ENCODE peak calls at places on chromosomes 7 and 10, in five cellular contexts. One of them, this sample, is unnamed.

GRCh38 chr7:95915731-95916130 is 143.4 kb downstream of the DYNC1I1 start:
- DNase-seq in cardiac muscle cell: no peak
- DNase-seq in adrenal gland: no peak
- DNase-seq in osteoblast: no peak
- DNase-seq in OCI-LY7: no peak
- DNase-seq in this sample: no peak

GRCh38 chr10:69217119-69217754 is 2.9 kb upstream of the HKDC1 start:
- DNase-seq in cardiac muscle cell: peak
- DNase-seq in adrenal gland: no peak
- DNase-seq in osteoblast: peak
- DNase-seq in OCI-LY7: no peak
- DNase-seq in this sample: no peak

GRCh38 chr10:52517017-52517416 is 202.9 kb downstream of the DKK1 start:
- DNase-seq in cardiac muscle cell: no peak
- DNase-seq in adrenal gland: no peak
- DNase-seq in osteoblast: no peak
- DNase-seq in OCI-LY7: no peak
- DNase-seq in this sample: no peak

GRCh38 chr10:116186273-116186672 is 86.7 kb downstream of the GFRA1 start:
- DNase-seq in cardiac muscle cell: no peak
- DNase-seq in adrenal gland: no peak
- DNase-seq in osteoblast: no peak
- DNase-seq in OCI-LY7: no peak
- DNase-seq in this sample: no peak

GRCh38 chr10:2130906-2131305 is 393.6 kb upstream of the ADARB2 start:
- DNase-seq in cardiac muscle cell: no peak
- DNase-seq in adrenal gland: no peak
- DNase-seq in osteoblast: no peak
- DNase-seq in OCI-LY7: no peak
- DNase-seq in this sample: no peak

GRCh38 chr10:17644485-17644964 is 574 bp downstream of the STAM start:
- DNase-seq in cardiac muscle cell: peak
- DNase-seq in adrenal gland: no peak
- DNase-seq in osteoblast: peak
- DNase-seq in OCI-LY7: no peak
- DNase-seq in this sample: no peak

GRCh38 chr7:110790992-110791391 is 299.9 kb upstream of the LRRN3 start:
- DNase-seq in cardiac muscle cell: no peak
- DNase-seq in adrenal gland: no peak
- DNase-seq in osteoblast: no peak
- DNase-seq in OCI-LY7: no peak
- DNase-seq in this sample: no peak

GRCh38 chr10:110802551-110803238 is 69.0 kb upstream of the PDCD4 start:
- DNase-seq in cardiac muscle cell: peak
- DNase-seq in adrenal gland: peak
- DNase-seq in osteoblast: no peak
- DNase-seq in OCI-LY7: peak
- DNase-seq in this sample: peak

GRCh38 chr7:157527235-157527634 is 190.4 kb downstream of the DNAJB6 start:
- DNase-seq in cardiac muscle cell: no peak
- DNase-seq in adrenal gland: no peak
- DNase-seq in osteoblast: peak
- DNase-seq in OCI-LY7: no peak
- DNase-seq in this sample: no peak

DNA sequence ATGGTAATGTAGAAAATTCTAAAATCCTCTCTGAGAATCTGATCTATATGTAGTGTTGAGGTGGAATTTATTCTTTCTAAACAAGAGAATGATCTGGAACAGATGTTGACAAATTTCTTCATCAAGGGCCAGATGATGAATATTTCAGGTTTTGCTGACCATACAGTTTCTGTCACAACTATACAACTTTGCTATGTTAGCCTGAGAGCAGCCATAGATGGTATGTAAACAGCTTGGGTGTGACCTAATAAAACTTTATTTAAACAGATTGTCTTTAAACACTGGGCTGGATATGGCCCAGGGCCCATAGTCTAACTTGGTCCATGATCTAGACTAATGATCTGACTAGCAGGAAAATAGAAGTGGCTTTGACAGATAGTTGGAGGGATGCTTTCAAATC is 213.6 kb upstream of the CELF2 start:
- DNase-seq in cardiac muscle cell: no peak
- DNase-seq in adrenal gland: no peak
- DNase-seq in osteoblast: no peak
- DNase-seq in OCI-LY7: no peak
- DNase-seq in this sample: no peak
- H3K27ac ChIP-seq in cardiac muscle cell: no peak
- H3K27ac ChIP-seq in adrenal gland: no peak
- H3K27ac ChIP-seq in osteoblast: no peak
- H3K27ac ChIP-seq in OCI-LY7: no peak
- H3K27ac ChIP-seq in this sample: no peak

GRCh38 chr10:102588875-102589274 is 55.4 kb upstream of the TRIM8 start:
- DNase-seq in cardiac muscle cell: no peak
- DNase-seq in adrenal gland: no peak
- DNase-seq in osteoblast: no peak
- DNase-seq in OCI-LY7: no peak
- DNase-seq in this sample: no peak
- H3K27ac ChIP-seq in cardiac muscle cell: no peak
- H3K27ac ChIP-seq in adrenal gland: no peak
- H3K27ac ChIP-seq in osteoblast: no peak
- H3K27ac ChIP-seq in OCI-LY7: no peak
- H3K27ac ChIP-seq in this sample: no peak

DNA sequence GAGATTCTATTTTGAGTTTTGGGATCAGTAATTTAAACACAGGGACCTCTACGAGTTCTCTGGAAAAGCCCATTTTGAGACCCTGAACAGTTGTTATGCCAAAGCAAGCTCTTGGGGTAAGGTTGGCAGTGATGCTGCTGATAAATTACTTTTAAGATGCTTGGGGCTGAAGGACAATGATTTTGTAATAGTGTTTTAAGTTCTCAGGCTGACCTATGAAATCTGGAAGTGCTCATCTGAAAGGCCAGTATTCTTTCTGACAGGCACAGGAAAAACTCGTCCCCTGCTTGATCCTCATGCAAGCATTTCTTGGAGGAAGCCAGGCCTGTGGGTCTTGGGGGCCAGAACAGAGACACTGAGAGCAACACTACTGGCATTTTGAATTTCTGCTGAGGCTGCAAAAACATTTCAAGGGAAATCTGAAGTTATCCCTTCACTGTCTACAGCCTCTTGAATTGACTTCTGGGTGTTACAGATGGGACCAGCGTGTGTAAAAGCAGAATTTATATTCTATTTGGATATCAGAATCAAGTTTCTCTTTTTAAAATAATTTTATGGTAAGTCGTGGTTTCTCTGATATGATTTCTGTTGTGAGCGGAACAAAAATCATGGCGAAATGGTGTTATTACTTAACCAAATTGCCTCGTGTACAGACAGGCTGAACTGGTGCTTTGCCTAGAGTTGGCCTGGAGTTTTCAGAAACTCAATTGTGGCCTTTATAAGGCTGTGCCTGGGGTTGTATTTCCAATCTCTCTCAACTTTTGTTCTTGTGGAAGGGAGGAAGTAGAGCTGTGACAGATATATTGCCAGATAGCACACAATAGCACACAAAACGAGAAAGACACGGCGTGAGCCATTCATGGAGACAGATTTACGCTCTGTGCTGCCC is 79.9 kb downstream of the AUTS2 start:
- DNase-seq in cardiac muscle cell: no peak
- DNase-seq in adrenal gland: no peak
- DNase-seq in osteoblast: no peak
- DNase-seq in OCI-LY7: no peak
- DNase-seq in this sample: no peak
- H3K27ac ChIP-seq in cardiac muscle cell: no peak
- H3K27ac ChIP-seq in adrenal gland: no peak
- H3K27ac ChIP-seq in osteoblast: no peak
- H3K27ac ChIP-seq in OCI-LY7: no peak
- H3K27ac ChIP-seq in this sample: no peak

DNA sequence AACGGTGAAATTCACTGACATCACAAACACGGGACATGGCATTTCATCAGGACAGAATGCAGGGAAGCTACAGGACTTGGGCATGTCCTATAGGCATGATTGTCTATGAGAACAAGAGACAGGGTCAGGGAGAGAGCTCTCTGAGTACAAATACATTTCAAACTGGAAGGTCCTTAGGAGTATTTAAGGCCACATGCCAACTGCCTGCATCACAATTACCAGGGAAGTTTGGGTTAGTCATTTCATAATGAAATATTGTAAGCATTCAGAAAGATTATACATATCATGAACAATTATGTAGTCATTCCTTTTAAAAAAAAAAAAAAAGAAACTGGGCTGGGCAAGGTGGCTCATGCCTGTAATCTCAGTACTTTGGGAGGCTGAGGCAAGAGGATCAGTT is 71.3 kb downstream of the CREB3L2 start:
- DNase-seq in cardiac muscle cell: peak
- DNase-seq in adrenal gland: peak
- DNase-seq in osteoblast: peak
- DNase-seq in OCI-LY7: no peak
- DNase-seq in this sample: no peak
- H3K27ac ChIP-seq in cardiac muscle cell: no peak
- H3K27ac ChIP-seq in adrenal gland: peak
- H3K27ac ChIP-seq in osteoblast: peak
- H3K27ac ChIP-seq in OCI-LY7: no peak
- H3K27ac ChIP-seq in this sample: no peak

GRCh38 chr7:85010306-85010705 is 176.6 kb downstream of the SEMA3D start:
- DNase-seq in cardiac muscle cell: no peak
- DNase-seq in adrenal gland: no peak
- DNase-seq in osteoblast: no peak
- DNase-seq in OCI-LY7: no peak
- DNase-seq in this sample: no peak
- H3K27ac ChIP-seq in cardiac muscle cell: no peak
- H3K27ac ChIP-seq in adrenal gland: no peak
- H3K27ac ChIP-seq in osteoblast: no peak
- H3K27ac ChIP-seq in OCI-LY7: no peak
- H3K27ac ChIP-seq in this sample: no peak

DNA sequence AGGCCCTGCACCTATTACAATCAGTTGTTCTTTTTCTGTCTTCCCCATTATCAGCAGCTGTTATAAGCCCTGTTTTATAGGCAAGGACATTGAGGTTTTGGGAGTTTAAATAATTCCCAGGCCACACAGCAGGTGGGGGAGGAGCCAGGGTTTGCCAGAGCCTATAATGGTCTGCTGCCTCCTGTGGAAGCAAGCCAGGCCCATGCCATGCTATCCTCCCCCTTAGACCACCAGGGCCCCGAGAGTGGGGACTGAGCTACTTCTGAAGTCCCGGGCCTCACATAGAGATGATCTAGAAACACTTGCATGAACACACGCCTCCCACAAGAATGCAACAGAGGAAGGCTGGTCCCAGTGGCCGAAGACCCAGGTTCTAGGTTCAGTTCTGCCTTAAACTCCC is 141.7 kb downstream of the SH3PXD2A start:
- DNase-seq in cardiac muscle cell: no peak
- DNase-seq in adrenal gland: no peak
- DNase-seq in osteoblast: peak
- DNase-seq in OCI-LY7: no peak
- DNase-seq in this sample: no peak
- H3K27ac ChIP-seq in cardiac muscle cell: peak
- H3K27ac ChIP-seq in adrenal gland: no peak
- H3K27ac ChIP-seq in osteoblast: no peak
- H3K27ac ChIP-seq in OCI-LY7: no peak
- H3K27ac ChIP-seq in this sample: no peak

DNA sequence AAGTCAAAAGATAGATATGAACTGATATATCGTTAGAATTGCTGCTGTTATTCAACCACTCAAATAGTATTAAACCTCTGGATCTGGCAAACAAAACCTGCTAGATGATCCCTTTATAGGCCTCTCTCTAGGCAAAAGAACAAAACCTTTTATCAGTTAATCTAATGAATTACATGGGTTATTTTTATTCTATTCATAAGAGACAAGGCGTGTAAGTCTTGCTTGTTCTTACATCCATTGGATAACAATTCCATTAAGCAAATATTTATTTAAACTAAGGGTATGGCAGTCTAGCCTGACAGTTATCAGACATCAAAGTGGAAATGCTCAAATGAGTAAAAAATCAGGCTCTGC is 16.6 kb upstream of the ADRB1 start:
- DNase-seq in cardiac muscle cell: no peak
- DNase-seq in adrenal gland: no peak
- DNase-seq in osteoblast: no peak
- DNase-seq in OCI-LY7: no peak
- DNase-seq in this sample: no peak
- H3K27ac ChIP-seq in cardiac muscle cell: no peak
- H3K27ac ChIP-seq in adrenal gland: no peak
- H3K27ac ChIP-seq in osteoblast: peak
- H3K27ac ChIP-seq in OCI-LY7: no peak
- H3K27ac ChIP-seq in this sample: no peak

DNA sequence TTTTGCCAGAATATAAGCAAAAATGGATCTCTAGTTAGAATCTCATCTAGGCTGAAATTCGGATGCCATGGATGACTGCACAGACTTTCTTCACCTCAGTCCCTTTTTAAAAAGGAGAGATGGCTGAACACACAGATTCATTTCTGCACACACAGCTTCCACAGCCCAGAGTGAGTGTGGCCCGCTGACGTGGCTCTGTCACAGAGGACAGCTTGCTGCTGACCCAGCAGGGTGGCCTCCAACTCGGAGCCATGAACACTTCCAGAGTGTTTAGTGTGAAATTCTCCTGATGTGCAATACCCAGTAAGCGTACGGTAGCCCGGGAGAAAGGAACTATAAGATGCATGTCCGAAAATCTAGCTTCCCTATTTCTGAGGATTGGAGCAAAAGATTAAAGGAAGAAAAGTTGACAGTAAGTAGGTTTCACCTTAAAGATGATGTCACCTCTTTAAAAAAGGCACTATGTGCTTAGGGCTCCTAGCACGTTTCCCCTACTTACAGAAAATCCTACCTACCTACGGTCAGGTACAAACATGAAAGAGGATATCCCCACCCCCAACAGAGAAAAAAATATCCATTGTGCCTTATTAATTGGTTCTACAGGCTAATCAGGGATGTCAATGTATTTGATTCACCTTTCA is 162.2 kb downstream of the RAPGEF5 start:
- DNase-seq in cardiac muscle cell: no peak
- DNase-seq in adrenal gland: peak
- DNase-seq in osteoblast: no peak
- DNase-seq in OCI-LY7: no peak
- DNase-seq in this sample: no peak
- H3K27ac ChIP-seq in cardiac muscle cell: no peak
- H3K27ac ChIP-seq in adrenal gland: no peak
- H3K27ac ChIP-seq in osteoblast: no peak
- H3K27ac ChIP-seq in OCI-LY7: no peak
- H3K27ac ChIP-seq in this sample: no peak

DNA sequence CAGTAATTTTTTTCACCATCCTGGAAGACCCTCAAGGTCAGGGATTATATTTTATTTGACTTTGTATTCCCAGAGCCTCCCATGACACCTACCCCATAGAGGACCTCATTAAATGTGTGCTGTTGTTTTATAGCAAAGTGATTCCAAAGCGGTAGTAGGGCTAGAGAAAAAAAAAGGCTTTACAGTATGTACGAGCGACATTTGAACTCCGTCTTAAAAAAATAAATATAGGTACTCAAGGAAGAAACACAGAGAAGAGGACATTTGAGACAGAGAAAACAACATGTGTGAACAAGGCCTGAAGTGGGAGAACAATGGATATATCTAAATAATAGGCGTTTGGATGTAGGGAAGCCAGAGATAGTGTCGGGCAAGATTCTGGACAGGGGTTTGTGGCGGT is 337.4 kb downstream of the PCDH15 start:
- DNase-seq in cardiac muscle cell: no peak
- DNase-seq in adrenal gland: no peak
- DNase-seq in osteoblast: no peak
- DNase-seq in OCI-LY7: no peak
- DNase-seq in this sample: no peak
- H3K27ac ChIP-seq in cardiac muscle cell: no peak
- H3K27ac ChIP-seq in adrenal gland: no peak
- H3K27ac ChIP-seq in osteoblast: no peak
- H3K27ac ChIP-seq in OCI-LY7: no peak
- H3K27ac ChIP-seq in this sample: no peak